ENCODE peak calls at places on chromosomes 6 and 20, in four cellular contexts. D is astrocyte of the spinal cord, O is thoracic aorta, G is heart right ventricle. Q is an unnamed sample.

GRCh38 chr20:1870792-1871550 is 24.2 kb upstream of the SIRPA start:
- DNase-seq in D (no peak), O (no peak), G (no peak), Q (peak; percentile 43)

GRCh38 chr20:21534453-21534852 is 20.6 kb upstream of the NKX2-2 start:
- DNase-seq in O (no peak), G (no peak), D (no peak), Q (no peak)

GRCh38 chr6:3398165-3398562 is 58.7 kb downstream of the SLC22A23 start:
- DNase-seq in G (no peak), O (no peak), D (no peak), Q (peak; percentile 57)

GRCh38 chr20:62177307-62177706 is 5.5 kb upstream of the MTG2 start:
- DNase-seq in D (no peak), O (no peak), G (no peak), Q (no peak)

GRCh38 chr6:33592595-33593413 is 12.7 kb upstream of the BAK1 start:
- DNase-seq in G (no peak), D (no peak), O (no peak), Q (no peak)

GRCh38 chr20:9615766-9616454 is 101.5 kb downstream of the LAMP5 start:
- DNase-seq in D (no peak), O (no peak), G (no peak), Q (no peak)

GRCh38 chr6:109008951-109009760 is 85.5 kb downstream of the SESN1 start:
- DNase-seq in G (peak; percentile 96), D (peak; percentile 91), O (peak; percentile 80), Q (peak; percentile 76)

GRCh38 chr20:9407805-9408421 is 106.5 kb upstream of the LAMP5 start:
- DNase-seq in D (peak; percentile 77), O (peak; percentile 34), G (no peak), Q (peak; percentile 83)

GRCh38 chr6:30885481-30885998 is 1.2 kb downstream of the DDR1 start:
- DNase-seq in G (no peak), O (no peak), D (no peak), Q (no peak)

GRCh38 chr6:148329568-148330299 is 12.9 kb upstream of the SASH1 start:
- DNase-seq in G (no peak), D (peak; percentile 49), O (no peak), Q (peak; percentile 96)

GRCh38 chr6:12203001-12203400 is 87.2 kb upstream of the EDN1 start:
- DNase-seq in O (no peak), D (peak; percentile 6), G (no peak), Q (peak; percentile 8)

GRCh38 chr6:166257911-166258318 is 50.3 kb downstream of the PRR18 start:
- DNase-seq in D (no peak), O (no peak), G (no peak), Q (no peak)

GRCh38 chr20:33337531-33338165 is 54.6 kb downstream of the BPIFB1 start:
- DNase-seq in O (no peak), D (no peak), G (no peak), Q (no peak)

GRCh38 chr20:391041-391711 is 10.6 kb downstream of the TRIB3 start:
- DNase-seq in G (no peak), D (no peak), O (no peak), Q (no peak)

GRCh38 chr20:14259691-14260090 is 77.7 kb downstream of the FLRT3 start:
- DNase-seq in O (no peak), D (no peak), G (no peak), Q (peak; percentile 37)

GRCh38 chr6:170446841-170447560 is 106.1 kb downstream of the PSMB1 start:
- DNase-seq in G (no peak), O (no peak), D (no peak), Q (no peak)

GRCh38 chr6:3501826-3502505 is 45.1 kb upstream of the SLC22A23 start:
- DNase-seq in G (no peak), O (no peak), D (no peak), Q (no peak)

GRCh38 chr6:158607411-158608170 is 37.0 kb downstream of the DYNLT1 start:
- DNase-seq in D (peak; percentile 7), G (no peak), O (no peak), Q (no peak)

GRCh38 chr20:61099786-61100185 is 152.3 kb upstream of the CDH4 start:
- DNase-seq in G (no peak), D (no peak), O (no peak), Q (no peak)

GRCh38 chr20:61100489-61100888 is 151.6 kb upstream of the CDH4 start:
- DNase-seq in O (no peak), D (no peak), G (no peak), Q (no peak)

GRCh38 chr20:61092199-61092598 is 159.9 kb upstream of the CDH4 start:
- DNase-seq in O (no peak), G (no peak), D (no peak), Q (no peak)

GRCh38 chr20:61094581-61094980 is 157.5 kb upstream of the CDH4 start:
- DNase-seq in O (no peak), D (no peak), G (no peak), Q (no peak)

DNA sequence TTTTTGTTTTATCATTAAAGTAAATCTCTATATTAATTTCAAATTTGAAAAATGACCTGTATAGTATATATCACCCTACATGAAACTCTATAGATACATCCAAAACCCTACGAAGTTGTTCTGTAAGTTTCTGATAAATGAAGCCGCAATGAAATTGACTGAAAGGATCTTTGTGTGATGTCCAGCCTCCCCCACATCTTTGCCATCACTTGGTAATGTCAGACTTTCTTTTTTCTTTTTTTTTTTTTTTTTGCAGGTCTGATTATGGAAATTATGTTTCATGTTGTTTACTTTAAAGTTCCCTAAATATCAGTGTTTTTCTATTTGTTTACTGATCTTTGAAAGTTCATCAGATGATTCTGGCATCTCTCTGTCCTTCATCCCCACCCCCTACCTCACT is 155.6 kb upstream of the CDH4 start:
- DNase-seq in G (no peak), O (no peak), D (no peak), Q (no peak)
- H3K4me3 ChIP-seq in G (no peak overlapping the region), O (no peak overlapping the region), D (no peak overlapping the region), Q (no peak overlapping the region)

DNA sequence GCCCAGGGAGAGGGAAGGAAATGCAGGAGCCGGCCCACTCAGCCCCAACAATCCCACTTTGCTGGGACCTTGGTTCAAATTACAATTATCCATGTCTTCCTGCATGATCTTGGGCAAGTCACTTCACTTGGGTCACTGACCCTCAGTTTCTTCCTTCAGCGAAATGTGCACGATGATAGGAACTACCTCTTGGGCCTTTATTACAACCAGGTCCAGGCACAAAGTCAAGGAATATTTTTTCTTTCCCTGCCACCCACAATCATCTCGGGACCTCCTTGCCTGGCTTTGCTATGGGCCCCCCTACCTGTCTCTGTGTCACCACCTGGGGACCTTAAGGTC is 358 bp upstream of the PLTP start:
- DNase-seq in G (no peak), O (no peak), D (no peak), Q (no peak)
- H3K4me3 ChIP-seq in G (peak overlapping the region; percentile 33), O (peak overlapping the region; percentile 81), D (peak overlapping the region; percentile 56), Q (peak overlapping the region; percentile 67)

GRCh38 chr6:75349262-75349984 is 64.8 kb upstream of the TMEM30A start:
- DNase-seq in D (peak; percentile 39), G (peak; percentile 46), O (no peak), Q (peak; percentile 56)
- H3K4me3 ChIP-seq in D (peak overlapping the region; percentile 34), G (peak overlapping the region; percentile 1), O (peak overlapping the region; percentile 73), Q (peak overlapping the region; percentile 58)

GRCh38 chr6:144350176-144350575 is 65.0 kb downstream of the UTRN start:
- DNase-seq in O (no peak), D (no peak), G (no peak), Q (no peak)

GRCh38 chr6:144349690-144350132 is 64.6 kb downstream of the UTRN start:
- DNase-seq in G (no peak), D (peak; percentile 84), O (no peak), Q (peak; percentile 90)

GRCh38 chr6:144352310-144352709 is 67.2 kb downstream of the UTRN start:
- DNase-seq in O (no peak), G (no peak), D (no peak), Q (no peak)

GRCh38 chr6:144351741-144352140 is 66.6 kb downstream of the UTRN start:
- DNase-seq in D (peak; percentile 24), O (no peak), G (no peak), Q (peak; percentile 54)

DNA sequence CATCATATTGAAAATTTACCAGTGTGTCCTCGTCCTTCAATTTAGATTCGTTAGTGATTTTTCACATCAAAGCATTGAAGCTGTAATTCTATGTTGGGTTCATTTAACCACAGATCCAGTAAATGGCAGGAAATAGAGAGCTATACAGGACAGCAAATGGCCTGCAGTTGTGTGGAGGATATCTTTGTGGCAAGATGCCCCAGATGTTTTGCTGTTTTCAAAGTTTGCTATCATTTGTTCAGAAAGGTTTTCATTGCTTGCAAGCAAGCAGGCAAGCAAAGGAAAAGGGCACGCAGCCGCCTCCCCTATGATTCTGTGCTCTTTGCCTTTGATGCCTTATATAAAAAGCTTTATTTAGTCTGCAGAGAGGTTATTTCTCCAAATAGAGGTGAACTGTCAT is 66.2 kb downstream of the UTRN start:
- DNase-seq in D (no peak), O (no peak), G (no peak), Q (no peak)
- H3K4me3 ChIP-seq in D (no peak overlapping the region), O (no peak overlapping the region), G (no peak overlapping the region), Q (no peak overlapping the region)

DNA sequence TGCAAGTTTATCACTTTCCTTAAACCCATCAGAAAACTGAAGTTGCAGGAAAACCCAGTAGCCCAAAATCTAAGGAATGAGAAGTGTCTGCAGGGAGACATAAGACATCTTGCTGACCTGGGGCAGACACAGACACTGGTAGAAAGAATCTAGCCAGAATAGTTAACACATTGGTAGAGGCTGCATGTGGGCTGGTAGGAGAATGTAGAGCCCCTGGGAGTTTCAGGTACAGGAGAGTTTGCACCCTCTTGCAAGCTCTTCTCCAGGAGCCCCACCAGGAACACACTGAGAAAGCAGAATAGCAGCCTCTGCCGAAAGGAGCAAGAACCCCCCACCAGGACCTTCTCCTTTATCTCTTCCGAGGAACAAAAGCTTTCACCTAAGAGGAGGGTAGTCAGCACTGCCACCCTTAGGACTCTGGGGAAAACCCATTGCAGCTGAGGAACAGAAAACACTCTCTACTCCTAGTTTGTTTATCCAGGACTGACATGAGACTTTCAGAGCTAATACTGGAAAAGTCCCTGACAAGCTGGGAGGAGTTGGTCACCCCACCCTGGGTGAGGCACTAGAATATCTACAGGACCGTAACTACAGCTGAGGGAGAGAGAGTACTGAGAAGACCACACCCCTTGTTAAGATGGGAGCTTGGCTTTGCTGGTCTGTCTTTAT is 10.6 kb upstream of the OGFRL1 start:
- DNase-seq in O (no peak), D (no peak), G (no peak), Q (no peak)
- H3K4me3 ChIP-seq in O (no peak overlapping the region), D (no peak overlapping the region), G (no peak overlapping the region), Q (no peak overlapping the region)

DNA sequence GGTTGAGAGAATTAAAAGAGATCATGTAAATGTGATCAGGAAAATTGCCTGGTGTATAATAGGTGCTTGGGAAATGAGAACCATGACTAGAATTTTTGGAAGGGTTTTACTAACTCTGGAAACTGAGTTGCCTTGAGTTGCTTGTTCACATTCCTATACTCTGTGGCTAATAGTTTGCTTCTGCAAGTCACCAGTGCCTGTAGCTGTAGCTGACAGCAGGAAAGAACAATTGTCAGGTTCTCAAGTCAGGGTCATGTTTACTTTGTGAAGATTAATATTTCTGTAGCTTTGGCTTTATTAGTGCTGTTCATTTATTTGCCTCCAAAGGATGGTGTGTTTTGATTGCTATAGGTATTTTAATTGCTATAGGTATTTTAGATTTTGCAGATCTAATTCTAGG is 86.5 kb downstream of the EYA2 start:
- DNase-seq in D (no peak), O (no peak), G (no peak), Q (no peak)
- H3K4me3 ChIP-seq in D (no peak overlapping the region), O (no peak overlapping the region), G (no peak overlapping the region), Q (no peak overlapping the region)

Q was measured in fibroblast of the aortic adventitia.